ENCODE peak calls at places on chromosomes 11 and 22, in four cellular contexts. F, K, Y and W are unnamed samples.
A peak's percentile ranks its signal among the peaks of the same experiment; 100 is the strongest.

GRCh38 chr11:74019104-74019738 is 10.3 kb upstream of the UCP3 start:
- DNase-seq in F (no peak), K (no peak), Y (no peak), W (no peak)

GRCh38 chr11:60377737-60378136 is 595 bp upstream of the MS4A7 start:
- DNase-seq in F (no peak), K (peak; percentile 72), Y (no peak), W (no peak)

GRCh38 chr11:47028530-47029093 is 92.1 kb downstream of the CSTPP1 start:
- DNase-seq in F (no peak), K (no peak), Y (no peak), W (no peak)

GRCh38 chr11:26778000-26778757 is 56.3 kb upstream of the SLC5A12 start:
- DNase-seq in F (no peak), K (no peak), Y (peak; percentile 57), W (no peak)

GRCh38 chr22:19762315-19763140 is 1.9 kb downstream of the TBX1 start:
- DNase-seq in F (no peak), K (no peak), Y (peak; percentile 60), W (no peak)

GRCh38 chr11:128323381-128323780 is 264.0 kb downstream of the ETS1 start:
- DNase-seq in F (no peak), K (no peak), Y (peak; percentile 59), W (no peak)

GRCh38 chr22:28917747-28918543 is 34.6 kb downstream of the ZNRF3 start:
- DNase-seq in F (no peak), K (no peak), Y (no peak), W (no peak)

GRCh38 chr11:76787271-76787670 is 4.1 kb downstream of the TSKU start:
- DNase-seq in F (no peak), K (no peak), Y (no peak), W (no peak)

GRCh38 chr22:37752189-37753061 is 55.3 kb upstream of the GCAT start:
- DNase-seq in F (peak; percentile 96), K (peak; percentile 97), Y (peak; percentile 96), W (peak; percentile 88)

GRCh38 chr22:19109198-19110063 is 12.8 kb downstream of the DGCR2 start:
- DNase-seq in F (no peak), K (no peak), Y (peak; percentile 56), W (no peak)